ENCODE peak calls at places on chromosomes 2 and 18, in seven cellular contexts. K is HepG2, H is K562, F is GM12878, T is GM12891, C is H1, V is SK-N-SH. S is an unnamed sample.

GRCh38 chr2:145980318-145980717 is 1460.4 kb upstream of the ZEB2 start:
- DNase-seq in C (no peak), F (no peak), T (no peak), H (no peak), V (no peak), K (no peak), S (no peak)

GRCh38 chr2:128261245-128262128 is 57.2 kb downstream of the HS6ST1 start:
- DNase-seq in T (no peak), K (no peak), V (no peak), F (no peak), C (no peak), H (no peak), S (no peak)

GRCh38 chr18:56509656-56510055 is 128.7 kb downstream of the TXNL1 start:
- DNase-seq in F (no peak), H (no peak), C (no peak), T (no peak), K (no peak), V (no peak), S (no peak)

GRCh38 chr18:75223687-75224347 is 13.2 kb downstream of the TSHZ1 start:
- DNase-seq in T (no peak), F (no peak), C (no peak), V (no peak), K (peak), H (no peak), S (no peak)

GRCh38 chr2:208783184-208783583 is 376.6 kb downstream of the PTH2R start:
- DNase-seq in T (no peak), K (peak), F (no peak), V (no peak), C (no peak), H (no peak), S (no peak)

GRCh38 chr2:240557808-240558207 is at the start of gene ANKMY1:
- DNase-seq in C (no peak), F (no peak), V (peak), T (peak), H (no peak), K (no peak), S (peak)

GRCh38 chr2:205197468-205198129 is 484.7 kb upstream of the NRP2 start:
- DNase-seq in K (no peak), V (no peak), C (no peak), H (no peak), T (no peak), F (no peak), S (no peak)

GRCh38 chr2:44778671-44779476 is 162.6 kb upstream of the SIX3 start:
- DNase-seq in F (peak), C (no peak), V (no peak), K (no peak), H (no peak), T (peak), S (peak)

GRCh38 chr2:199470361-199470671 is 12.6 kb upstream of the SATB2 start:
- DNase-seq in T (no peak), C (no peak), H (no peak), K (no peak), V (no peak), F (no peak), S (no peak)

GRCh38 chr18:48815581-48816324 is 135.0 kb downstream of the SMAD7 start:
- DNase-seq in H (no peak), K (no peak), V (no peak), C (no peak), T (no peak), F (no peak), S (no peak)

GRCh38 chr2:66748939-66749338 is 314.0 kb downstream of the MEIS1 start:
- DNase-seq in F (no peak), V (no peak), H (no peak), T (no peak), C (no peak), K (no peak), S (no peak)

GRCh38 chr2:231489990-231490389 is 25.7 kb upstream of the NCL start:
- DNase-seq in K (no peak), H (no peak), F (no peak), V (no peak), T (no peak), C (no peak), S (no peak)

GRCh38 chr2:31384771-31385276 is 29.7 kb downstream of the XDH start:
- DNase-seq in K (no peak), V (no peak), T (no peak), H (no peak), C (no peak), F (no peak), S (no peak)

GRCh38 chr2:99891358-99891757 is 251.0 kb downstream of the AFF3 start:
- DNase-seq in C (no peak), V (no peak), F (no peak), H (no peak), T (no peak), K (no peak), S (no peak)

GRCh38 chr2:198314559-198315153 is 510.3 kb downstream of the PLCL1 start:
- DNase-seq in F (peak), H (no peak), T (no peak), K (peak), C (no peak), V (no peak), S (no peak)

GRCh38 chr2:180983468-180984388 is 3.3 kb downstream of the UBE2E3 start:
- DNase-seq in K (peak), F (no peak), V (peak), C (no peak), T (no peak), H (peak), S (no peak)

GRCh38 chr18:62018761-62019041 is 125.9 kb upstream of the RNF152 start:
- DNase-seq in T (no peak), C (no peak), V (no peak), K (no peak), H (no peak), F (no peak), S (no peak)

GRCh38 chr2:152369176-152369860 is 34.3 kb downstream of the FMNL2 start:
- DNase-seq in C (no peak), V (no peak), F (no peak), K (peak), T (no peak), H (no peak), S (no peak)

GRCh38 chr18:55115606-55116005 is 156.3 kb upstream of the CCDC68 start:
- DNase-seq in T (no peak), C (no peak), F (no peak), H (no peak), K (no peak), V (no peak), S (no peak)

GRCh38 chr18:21735452-21736015 is 5.1 kb upstream of the MIB1 start:
- DNase-seq in H (peak), V (no peak), C (no peak), F (no peak), K (peak), T (no peak), S (no peak)

GRCh38 chr18:48578289-48578688 is 39.5 kb downstream of the CTIF start:
- DNase-seq in K (no peak), F (no peak), V (no peak), C (no peak), T (no peak), H (no peak), S (no peak)

GRCh38 chr2:46803911-46804670 is 111.5 kb downstream of the MCFD2 start:
- DNase-seq in K (no peak), H (no peak), T (no peak), C (no peak), V (peak), F (no peak), S (no peak)

GRCh38 chr2:181678033-181678586 is 2.2 kb downstream of the NEUROD1 start:
- DNase-seq in T (no peak), V (no peak), F (no peak), K (peak), H (peak), C (no peak), S (no peak)

GRCh38 chr2:203238711-203239526 is at the start of gene CYP20A1:
- DNase-seq in F (peak), C (peak), V (peak), T (peak), K (peak), H (peak), S (peak)

GRCh38 chr2:52897511-52898085 is 870.0 kb upstream of the CHAC2 start:
- DNase-seq in V (no peak), T (no peak), K (no peak), C (no peak), F (no peak), H (no peak), S (no peak)

GRCh38 chr18:5582849-5583667 is 39.3 kb upstream of the EPB41L3 start:
- DNase-seq in H (no peak), K (no peak), C (no peak), V (no peak), T (no peak), F (no peak), S (no peak)

GRCh38 chr2:237693281-237694039 is 66.1 kb downstream of the LRRFIP1 start:
- DNase-seq in K (peak), H (no peak), C (no peak), F (no peak), T (no peak), V (no peak), S (no peak)

GRCh38 chr2:239249781-239250180 is 151.0 kb downstream of the HDAC4 start:
- DNase-seq in T (no peak), V (no peak), F (no peak), C (no peak), K (no peak), H (no peak), S (no peak)

GRCh38 chr2:132383956-132384355 is 32.6 kb upstream of the GPR39 start:
- DNase-seq in C (no peak), H (no peak), T (no peak), F (no peak), V (peak), K (no peak), S (no peak)

GRCh38 chr2:52510432-52510831 is 1257.2 kb upstream of the CHAC2 start:
- DNase-seq in C (no peak), H (no peak), F (no peak), V (no peak), K (no peak), T (no peak), S (no peak)

GRCh38 chr2:193103064-193103463 is 908.3 kb upstream of the TMEFF2 start:
- DNase-seq in F (no peak), H (no peak), V (no peak), T (no peak), K (peak), C (no peak), S (no peak)

GRCh38 chr2:26533661-26534060 is 55.7 kb upstream of the OTOF start:
- DNase-seq in T (no peak), C (no peak), V (no peak), K (no peak), F (no peak), H (no peak), S (no peak)

GRCh38 chr18:13136689-13137040 is 81.9 kb upstream of the LDLRAD4 start:
- DNase-seq in T (no peak), H (no peak), F (no peak), K (no peak), V (peak), C (no peak), S (no peak)

GRCh38 chr2:191333911-191334357 is 88.7 kb downstream of the MYO1B start:
- DNase-seq in K (no peak), F (no peak), C (no peak), T (no peak), H (no peak), V (no peak), S (no peak)

GRCh38 chr2:203623104-203623503 is 83.3 kb upstream of the CD28 start:
- DNase-seq in T (no peak), C (no peak), F (no peak), K (no peak), V (no peak), H (no peak), S (no peak)

GRCh38 chr18:28735731-28736130 is 558.8 kb upstream of the CDH2 start:
- DNase-seq in F (no peak), H (no peak), T (no peak), C (no peak), V (peak), K (no peak), S (no peak)

GRCh38 chr2:36737131-36737750 is 40.7 kb downstream of the VIT start:
- DNase-seq in F (no peak), T (no peak), C (no peak), V (no peak), H (no peak), K (no peak), S (no peak)

GRCh38 chr2:36731941-36732700 is 35.6 kb downstream of the VIT start:
- DNase-seq in K (no peak), C (no peak), V (peak), H (no peak), F (no peak), T (no peak), S (no peak)

GRCh38 chr2:36733215-36733614 is 36.7 kb downstream of the VIT start:
- DNase-seq in K (no peak), F (no peak), V (no peak), T (no peak), C (no peak), H (no peak), S (no peak)

GRCh38 chr2:36732701-36733036 is 36.2 kb downstream of the VIT start:
- DNase-seq in T (no peak), C (no peak), H (no peak), K (no peak), F (no peak), V (no peak), S (no peak)

GRCh38 chr2:36734304-36734703 is 37.8 kb downstream of the VIT start:
- DNase-seq in T (no peak), V (no peak), C (no peak), H (no peak), F (no peak), K (no peak), S (no peak)
- TF ChIP-seq TAF1 in T (no peak), V (no peak), C (no peak), H (no peak), F (no peak), K (no peak), S (no peak)

GRCh38 chr2:207778298-207778882 is 8.7 kb upstream of the FZD5 start:
- DNase-seq in K (no peak), F (no peak), V (no peak), H (no peak), T (no peak), C (no peak), S (no peak)
- TF ChIP-seq TAF1 in K (no peak), F (no peak), V (no peak), H (no peak), T (no peak), C (no peak), S (no peak)

GRCh38 chr2:157264099-157264498 is 6.6 kb downstream of the GALNT5 start:
- DNase-seq in F (no peak), C (no peak), V (no peak), K (no peak), H (no peak), T (no peak), S (no peak)
- TF ChIP-seq TAF1 in F (no peak), C (no peak), V (no peak), K (no peak), H (no peak), T (no peak), S (no peak)

DNA sequence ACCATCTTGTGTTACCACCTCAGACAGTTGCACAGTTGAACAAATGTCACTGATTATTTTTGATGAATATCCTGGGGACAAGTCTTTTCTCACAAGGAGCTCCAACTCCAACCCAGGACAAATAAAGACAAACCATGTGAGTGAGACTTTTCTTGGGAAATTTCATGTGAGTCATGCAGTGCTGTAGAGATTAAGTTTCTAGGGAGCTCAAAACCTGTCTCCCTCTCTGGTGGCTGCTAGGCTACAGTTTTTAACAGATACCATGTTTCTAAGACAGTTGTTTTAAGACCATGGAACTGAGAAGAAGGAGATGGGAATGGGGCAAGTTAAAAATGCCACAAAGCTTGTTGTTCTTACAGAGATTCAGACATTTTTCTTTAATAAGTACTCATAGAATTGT is 255.5 kb downstream of the RIT2 start:
- DNase-seq in T (no peak), H (no peak), K (no peak), V (no peak), C (no peak), F (no peak), S (no peak)
- TF ChIP-seq TAF1 in T (no peak), H (no peak), K (no peak), V (no peak), C (no peak), F (no peak), S (no peak)

GRCh38 chr2:102112271-102112670 is 30.3 kb upstream of the IL1R1 start:
- DNase-seq in F (no peak), C (no peak), T (no peak), H (no peak), K (no peak), V (no peak), S (no peak)

GRCh38 chr2:102111823-102112222 is 30.7 kb upstream of the IL1R1 start:
- DNase-seq in V (no peak), H (no peak), T (no peak), F (no peak), K (peak), C (no peak), S (no peak)

GRCh38 chr2:102114851-102115497 is 27.6 kb upstream of the IL1R1 start:
- DNase-seq in F (no peak), H (no peak), V (no peak), T (no peak), K (peak), C (no peak), S (no peak)

GRCh38 chr2:102114290-102114721 is 28.2 kb upstream of the IL1R1 start:
- DNase-seq in V (no peak), C (no peak), H (no peak), K (peak), F (peak), T (no peak), S (no peak)

GRCh38 chr2:102112692-102113665 is 29.6 kb upstream of the IL1R1 start:
- DNase-seq in F (no peak), T (no peak), V (no peak), H (no peak), C (no peak), K (no peak), S (no peak)
- TF ChIP-seq TAF1 in F (no peak), T (no peak), V (no peak), H (no peak), C (no peak), K (no peak), S (no peak)

GRCh38 chr18:34729264-34729663 is 19.2 kb downstream of the DTNA start:
- DNase-seq in T (no peak), C (peak), V (peak), K (peak), F (no peak), H (no peak), S (no peak)
- TF ChIP-seq TAF1 in T (no peak), C (no peak), V (no peak), K (no peak), F (no peak), H (no peak), S (no peak)